ENCODE peak calls at places on chromosomes 7 and 10, in eight cellular contexts. V is esophagus muscularis mucosa, X is lower lobe of right lung, C is left ventricle myocardium inferior, J is skeletal muscle cell, N is cardiac fibroblast, Z is activated T-helper 1 cell treated with Interleukin-2 at 50 U/mL for 16 hours, S is ACHN. D is an unnamed sample.

GRCh38 chr10:102285134-102285533 is 39.8 kb downstream of the GBF1 start:
- DNase-seq in V (no peak), X (no peak), C (no peak), J (no peak), N (no peak), Z (no peak), S (no peak), D (no peak)

GRCh38 chr7:117993377-117994003 is 120.2 kb upstream of the CTTNBP2 start:
- DNase-seq in V (no peak), X (no peak), C (no peak), J (no peak), N (peak), Z (no peak), S (peak), D (peak)

GRCh38 chr7:30980194-30980593 is 16.4 kb downstream of the GHRHR start:
- DNase-seq in V (no peak), X (no peak), C (no peak), J (no peak), N (no peak), Z (no peak), S (no peak), D (no peak)

GRCh38 chr7:64873517-64873916 is 29.6 kb upstream of the ZNF273 start:
- DNase-seq in V (peak), X (no peak), C (no peak), J (no peak), N (no peak), Z (no peak), S (no peak), D (no peak)

GRCh38 chr10:118960166-118961090 is 69.1 kb upstream of the NANOS1 start:
- DNase-seq in V (no peak), X (no peak), C (no peak), J (no peak), N (no peak), Z (no peak), S (no peak), D (no peak)

GRCh38 chr7:81846398-81846797 is 76.6 kb upstream of the HGF start:
- DNase-seq in V (no peak), X (no peak), C (no peak), J (peak), N (peak), Z (no peak), S (peak), D (peak)

GRCh38 chr10:11849908-11850307 is 26.8 kb downstream of the PROSER2 start:
- DNase-seq in V (no peak), X (peak), C (no peak), J (peak), N (no peak), Z (no peak), S (no peak), D (no peak)

GRCh38 chr7:24435002-24435401 is 138.2 kb upstream of the PALS2 start:
- DNase-seq in V (no peak), X (no peak), C (no peak), J (no peak), N (no peak), Z (no peak), S (no peak), D (no peak)

GRCh38 chr10:124320778-124321432 is 97.8 kb downstream of the OAT start:
- DNase-seq in V (no peak), X (no peak), C (no peak), J (no peak), N (no peak), Z (no peak), S (no peak), D (no peak)

GRCh38 chr10:58081353-58081752 is 186.3 kb downstream of the IPMK start:
- DNase-seq in V (peak), X (no peak), C (no peak), J (no peak), N (no peak), Z (no peak), S (no peak), D (no peak)

GRCh38 chr7:128740996-128741395 is 1.8 kb downstream of the CALU start:
- DNase-seq in V (peak), X (no peak), C (no peak), J (no peak), N (peak), Z (no peak), S (no peak), D (no peak)

GRCh38 chr7:50613473-50613872 is 48.3 kb upstream of the DDC start:
- DNase-seq in V (no peak), X (no peak), C (no peak), J (no peak), N (no peak), Z (no peak), S (no peak), D (no peak)

GRCh38 chr10:93458821-93459257 is 23.3 kb downstream of the MYOF start:
- DNase-seq in V (peak), X (peak), C (peak), J (peak), N (peak), Z (no peak), S (peak), D (peak)

GRCh38 chr7:118148930-118149329 is 35.0 kb upstream of the LSM8 start:
- DNase-seq in V (no peak), X (no peak), C (no peak), J (no peak), N (peak), Z (no peak), S (no peak), D (peak)

GRCh38 chr7:1040790-1041189 is 3.6 kb upstream of the GPR146 start:
- DNase-seq in V (no peak), X (no peak), C (no peak), J (peak), N (peak), Z (no peak), S (no peak), D (peak)

GRCh38 chr10:70163448-70163847 is 6.9 kb downstream of the SAR1A start:
- DNase-seq in V (no peak), X (no peak), C (no peak), J (no peak), N (no peak), Z (no peak), S (no peak), D (no peak)

GRCh38 chr7:36296284-36296683 is 93.4 kb upstream of the ANLN start:
- DNase-seq in V (no peak), X (no peak), C (no peak), J (no peak), N (no peak), Z (no peak), S (no peak), D (no peak)

GRCh38 chr10:97977673-97978072 is 52.7 kb downstream of the CRTAC1 start:
- DNase-seq in V (no peak), X (no peak), C (no peak), J (no peak), N (no peak), Z (no peak), S (no peak), D (no peak)

GRCh38 chr7:82376739-82377138 is 66.8 kb downstream of the CACNA2D1 start:
- DNase-seq in V (no peak), X (no peak), C (no peak), J (no peak), N (no peak), Z (no peak), S (no peak), D (no peak)